ENCODE peak calls at places on chromosomes 4 and X, in six cellular contexts. One of them, this sample, is unnamed.

GRCh38 chr4:138452823-138453222 is 210.7 kb upstream of the SLC7A11 start:
- DNase-seq in left ventricle myocardium inferior: no peak
- DNase-seq in stomach: no peak
- DNase-seq in mammary epithelial cell: no peak
- DNase-seq in A673: no peak
- DNase-seq in AG09309: no peak
- DNase-seq in this sample: no peak

GRCh38 chr4:1565598-1566295 is 118.4 kb downstream of the FAM53A start:
- DNase-seq in A673: no peak
- DNase-seq in mammary epithelial cell: no peak
- DNase-seq in left ventricle myocardium inferior: no peak
- DNase-seq in AG09309: no peak
- DNase-seq in stomach: no peak
- DNase-seq in this sample: no peak

GRCh38 chrX:10505726-10506125 is 114.7 kb downstream of the MID1 start:
- DNase-seq in mammary epithelial cell: no peak
- DNase-seq in left ventricle myocardium inferior: no peak
- DNase-seq in stomach: no peak
- DNase-seq in A673: no peak
- DNase-seq in AG09309: no peak
- DNase-seq in this sample: no peak

GRCh38 chr4:127783026-127783769 is 1.1 kb downstream of the HSPA4L start:
- DNase-seq in AG09309: no peak
- DNase-seq in stomach: peak
- DNase-seq in left ventricle myocardium inferior: peak
- DNase-seq in A673: no peak
- DNase-seq in mammary epithelial cell: peak
- DNase-seq in this sample: peak

GRCh38 chr4:140134780-140135179 is 19.2 kb downstream of the MAML3 start:
- DNase-seq in stomach: no peak
- DNase-seq in AG09309: no peak
- DNase-seq in left ventricle myocardium inferior: no peak
- DNase-seq in A673: no peak
- DNase-seq in mammary epithelial cell: no peak
- DNase-seq in this sample: no peak

GRCh38 chrX:46630141-46630540 is 56.6 kb downstream of the CHST7 start:
- DNase-seq in left ventricle myocardium inferior: no peak
- DNase-seq in stomach: no peak
- DNase-seq in mammary epithelial cell: no peak
- DNase-seq in A673: no peak
- DNase-seq in AG09309: no peak
- DNase-seq in this sample: peak

GRCh38 chr4:3193531-3194203 is 55.3 kb upstream of the MSANTD1 start:
- DNase-seq in AG09309: no peak
- DNase-seq in A673: peak
- DNase-seq in stomach: no peak
- DNase-seq in mammary epithelial cell: no peak
- DNase-seq in left ventricle myocardium inferior: no peak
- DNase-seq in this sample: peak

GRCh38 chr4:155811171-155811570 is 52.4 kb downstream of the GUCY1B1 start:
- DNase-seq in left ventricle myocardium inferior: no peak
- DNase-seq in AG09309: no peak
- DNase-seq in A673: no peak
- DNase-seq in mammary epithelial cell: no peak
- DNase-seq in stomach: no peak
- DNase-seq in this sample: no peak

GRCh38 chr4:56907009-56907408 is 691 bp upstream of the REST start:
- DNase-seq in mammary epithelial cell: no peak
- DNase-seq in AG09309: no peak
- DNase-seq in left ventricle myocardium inferior: no peak
- DNase-seq in A673: no peak
- DNase-seq in stomach: no peak
- DNase-seq in this sample: no peak

GRCh38 chr4:2340272-2341061 is 78.0 kb downstream of the ZFYVE28 start:
- DNase-seq in A673: no peak
- DNase-seq in stomach: no peak
- DNase-seq in AG09309: no peak
- DNase-seq in left ventricle myocardium inferior: no peak
- DNase-seq in mammary epithelial cell: no peak
- DNase-seq in this sample: no peak

GRCh38 chr4:97208749-97209148 is 934.5 kb downstream of the STPG2 start:
- DNase-seq in AG09309: no peak
- DNase-seq in left ventricle myocardium inferior: no peak
- DNase-seq in A673: no peak
- DNase-seq in mammary epithelial cell: no peak
- DNase-seq in stomach: no peak
- DNase-seq in this sample: no peak

GRCh38 chr4:2416564-2417195 is 1.8 kb downstream of the ZFYVE28 start:
- DNase-seq in mammary epithelial cell: no peak
- DNase-seq in AG09309: no peak
- DNase-seq in left ventricle myocardium inferior: peak
- DNase-seq in A673: no peak
- DNase-seq in stomach: peak
- DNase-seq in this sample: no peak

GRCh38 chr4:163108614-163109013 is 58.1 kb downstream of the NAF1 start:
- DNase-seq in AG09309: no peak
- DNase-seq in stomach: no peak
- DNase-seq in left ventricle myocardium inferior: no peak
- DNase-seq in mammary epithelial cell: no peak
- DNase-seq in A673: no peak
- DNase-seq in this sample: no peak

GRCh38 chr4:163109967-163110366 is 56.7 kb downstream of the NAF1 start:
- DNase-seq in A673: no peak
- DNase-seq in left ventricle myocardium inferior: no peak
- DNase-seq in stomach: no peak
- DNase-seq in AG09309: no peak
- DNase-seq in mammary epithelial cell: no peak
- DNase-seq in this sample: no peak

GRCh38 chr4:163111588-163111987 is 55.1 kb downstream of the NAF1 start:
- DNase-seq in AG09309: no peak
- DNase-seq in A673: peak
- DNase-seq in mammary epithelial cell: no peak
- DNase-seq in left ventricle myocardium inferior: no peak
- DNase-seq in stomach: no peak
- DNase-seq in this sample: peak

GRCh38 chr4:163110442-163110841 is 56.2 kb downstream of the NAF1 start:
- DNase-seq in stomach: no peak
- DNase-seq in mammary epithelial cell: no peak
- DNase-seq in left ventricle myocardium inferior: no peak
- DNase-seq in A673: no peak
- DNase-seq in AG09309: no peak
- DNase-seq in this sample: no peak

GRCh38 chr4:163107754-163108153 is 58.9 kb downstream of the NAF1 start:
- DNase-seq in AG09309: no peak
- DNase-seq in mammary epithelial cell: peak
- DNase-seq in left ventricle myocardium inferior: no peak
- DNase-seq in A673: peak
- DNase-seq in stomach: no peak
- DNase-seq in this sample: peak
- TF ChIP-seq CTCF in AG09309: peak
- TF ChIP-seq CTCF in mammary epithelial cell: peak
- TF ChIP-seq CTCF in left ventricle myocardium inferior: no peak
- TF ChIP-seq CTCF in A673: peak
- TF ChIP-seq CTCF in stomach: no peak
- TF ChIP-seq CTCF in this sample: no peak

DNA sequence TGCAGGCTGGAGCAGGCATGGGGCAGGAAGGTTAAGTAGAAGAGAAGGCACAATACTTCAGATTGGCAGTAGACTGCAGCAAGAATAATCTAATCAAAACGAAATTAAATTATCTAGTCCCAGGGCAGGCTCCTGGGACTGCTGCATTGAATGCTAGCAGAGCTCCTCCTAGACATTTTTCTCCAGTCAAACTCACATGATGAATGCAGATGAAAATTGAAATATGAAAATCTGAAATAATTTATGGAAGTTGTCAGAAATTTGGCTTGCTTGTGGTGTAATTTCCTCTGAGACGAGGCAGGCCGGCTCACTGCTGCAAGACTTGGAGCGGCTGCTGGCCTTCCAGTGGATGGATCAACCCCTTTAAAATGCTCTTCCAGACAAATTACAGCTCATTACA is 78.0 kb upstream of the TMEM33 start:
- DNase-seq in mammary epithelial cell: no peak
- DNase-seq in A673: no peak
- DNase-seq in AG09309: no peak
- DNase-seq in stomach: no peak
- DNase-seq in left ventricle myocardium inferior: no peak
- DNase-seq in this sample: no peak
- H3K4me3 ChIP-seq in mammary epithelial cell: no peak
- H3K4me3 ChIP-seq in A673: no peak
- H3K4me3 ChIP-seq in AG09309: no peak
- H3K4me3 ChIP-seq in stomach: no peak
- H3K4me3 ChIP-seq in left ventricle myocardium inferior: no peak
- H3K4me3 ChIP-seq in this sample: no peak

GRCh38 chrX:74490249-74490648 is 69.0 kb downstream of the SLC16A2 start:
- DNase-seq in A673: no peak
- DNase-seq in left ventricle myocardium inferior: no peak
- DNase-seq in stomach: no peak
- DNase-seq in mammary epithelial cell: no peak
- DNase-seq in AG09309: no peak
- DNase-seq in this sample: no peak

GRCh38 chrX:74493806-74494205 is 72.5 kb downstream of the SLC16A2 start:
- DNase-seq in AG09309: no peak
- DNase-seq in mammary epithelial cell: no peak
- DNase-seq in stomach: no peak
- DNase-seq in A673: no peak
- DNase-seq in left ventricle myocardium inferior: no peak
- DNase-seq in this sample: no peak

GRCh38 chrX:74492720-74493201 is 71.5 kb downstream of the SLC16A2 start:
- DNase-seq in A673: peak
- DNase-seq in AG09309: no peak
- DNase-seq in stomach: no peak
- DNase-seq in left ventricle myocardium inferior: no peak
- DNase-seq in mammary epithelial cell: no peak
- DNase-seq in this sample: no peak
- TF ChIP-seq CTCF in A673: peak
- TF ChIP-seq CTCF in AG09309: peak
- TF ChIP-seq CTCF in stomach: no peak
- TF ChIP-seq CTCF in left ventricle myocardium inferior: no peak
- TF ChIP-seq CTCF in mammary epithelial cell: no peak
- TF ChIP-seq CTCF in this sample: no peak

GRCh38 chrX:115234220-115234557 is 293 bp upstream of the LRCH2 start:
- DNase-seq in A673: peak
- DNase-seq in mammary epithelial cell: no peak
- DNase-seq in AG09309: no peak
- DNase-seq in stomach: no peak
- DNase-seq in left ventricle myocardium inferior: no peak
- DNase-seq in this sample: no peak
- H3K4me3 ChIP-seq in A673: peak
- H3K4me3 ChIP-seq in mammary epithelial cell: no peak
- H3K4me3 ChIP-seq in AG09309: peak
- H3K4me3 ChIP-seq in stomach: peak
- H3K4me3 ChIP-seq in left ventricle myocardium inferior: peak
- H3K4me3 ChIP-seq in this sample: no peak

GRCh38 chr4:54745031-54745770 is 87.4 kb downstream of the KIT start:
- DNase-seq in AG09309: no peak
- DNase-seq in left ventricle myocardium inferior: no peak
- DNase-seq in mammary epithelial cell: peak
- DNase-seq in A673: no peak
- DNase-seq in stomach: no peak
- DNase-seq in this sample: peak
- TF ChIP-seq CTCF in AG09309: no peak
- TF ChIP-seq CTCF in left ventricle myocardium inferior: no peak
- TF ChIP-seq CTCF in mammary epithelial cell: no peak
- TF ChIP-seq CTCF in A673: no peak
- TF ChIP-seq CTCF in stomach: no peak
- TF ChIP-seq CTCF in this sample: no peak

DNA sequence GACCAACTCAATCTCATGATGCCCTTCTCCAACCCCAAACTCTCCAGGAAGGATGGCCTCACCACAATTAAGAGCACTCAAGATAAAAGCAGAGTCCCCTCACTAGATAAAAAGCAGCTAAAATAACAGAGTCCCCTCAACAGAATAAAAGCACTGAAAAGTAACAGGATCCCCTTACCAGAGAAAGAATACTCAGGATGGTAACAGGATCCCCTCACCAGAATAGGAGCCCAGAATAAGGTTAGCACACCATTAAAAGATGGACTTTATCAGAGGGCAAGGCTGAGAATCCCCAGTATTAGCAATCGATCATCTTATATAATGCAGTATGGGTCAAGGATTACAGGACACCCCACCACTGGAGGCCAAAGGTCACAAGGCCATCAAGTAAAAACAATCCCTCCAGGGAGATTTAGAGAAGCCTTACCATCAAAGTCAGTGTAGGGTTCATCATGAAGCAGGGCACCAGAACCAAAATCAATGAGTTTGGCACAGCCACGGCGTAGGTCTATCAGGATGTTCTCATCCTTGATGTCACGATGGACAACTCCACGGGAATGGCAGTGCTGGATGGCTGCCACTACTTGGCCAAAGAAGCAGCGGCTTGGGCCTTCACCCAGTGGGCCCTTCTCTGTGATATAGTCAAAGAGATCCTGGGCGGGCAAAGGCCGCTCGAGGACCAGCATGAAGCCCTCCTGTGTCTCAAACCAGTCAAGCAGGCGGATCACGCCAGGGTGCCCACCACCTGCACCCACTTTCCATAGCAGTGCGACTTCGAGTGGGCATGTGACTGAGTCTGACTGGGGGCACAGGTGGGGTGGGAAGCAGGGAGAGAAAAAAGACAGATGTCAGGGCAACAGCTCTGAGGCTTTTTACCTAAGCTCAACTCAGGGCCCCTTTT is 3.4 kb upstream of the SLC35A2 start:
- DNase-seq in left ventricle myocardium inferior: no peak
- DNase-seq in AG09309: no peak
- DNase-seq in stomach: no peak
- DNase-seq in mammary epithelial cell: no peak
- DNase-seq in A673: no peak
- DNase-seq in this sample: no peak
- H3K4me3 ChIP-seq in left ventricle myocardium inferior: no peak
- H3K4me3 ChIP-seq in AG09309: no peak
- H3K4me3 ChIP-seq in stomach: no peak
- H3K4me3 ChIP-seq in mammary epithelial cell: no peak
- H3K4me3 ChIP-seq in A673: no peak
- H3K4me3 ChIP-seq in this sample: no peak

GRCh38 chrX:38192007-38192625 is 28.6 kb downstream of the SRPX start:
- DNase-seq in mammary epithelial cell: no peak
- DNase-seq in stomach: peak
- DNase-seq in A673: peak
- DNase-seq in left ventricle myocardium inferior: no peak
- DNase-seq in AG09309: no peak
- DNase-seq in this sample: peak
- TF ChIP-seq CTCF in mammary epithelial cell: peak
- TF ChIP-seq CTCF in stomach: no peak
- TF ChIP-seq CTCF in A673: peak
- TF ChIP-seq CTCF in left ventricle myocardium inferior: peak
- TF ChIP-seq CTCF in AG09309: peak
- TF ChIP-seq CTCF in this sample: peak

GRCh38 chr4:145732001-145732400 is 52.1 kb downstream of the C4orf51 start:
- DNase-seq in left ventricle myocardium inferior: no peak
- DNase-seq in mammary epithelial cell: no peak
- DNase-seq in A673: no peak
- DNase-seq in stomach: no peak
- DNase-seq in AG09309: no peak
- DNase-seq in this sample: no peak
- H3K4me3 ChIP-seq in left ventricle myocardium inferior: peak
- H3K4me3 ChIP-seq in mammary epithelial cell: no peak
- H3K4me3 ChIP-seq in A673: no peak
- H3K4me3 ChIP-seq in stomach: peak
- H3K4me3 ChIP-seq in AG09309: no peak
- H3K4me3 ChIP-seq in this sample: no peak